ENCODE peak calls at places on chromosomes 5 and 9, in four cellular contexts. L is head of caudate nucleus, E is D341Med, J is endothelial cell. B is an unnamed sample.

GRCh38 chr9:89505795-89506385 is 8.0 kb upstream of the SEMA4D start:
- DNase-seq in E (no peak), L (no peak), J (no peak), B (no peak)

GRCh38 chr5:139678751-139679750 is 30.9 kb downstream of the CXXC5 start:
- DNase-seq in L (peak), J (no peak), E (no peak), B (no peak)

GRCh38 chr5:3325206-3325605 is 270.4 kb upstream of the IRX1 start:
- DNase-seq in J (no peak), L (no peak), E (peak), B (no peak)

GRCh38 chr5:158435161-158435616 is 576.2 kb upstream of the CLINT1 start:
- DNase-seq in J (no peak), L (no peak), E (no peak), B (no peak)

GRCh38 chr5:33075731-33076130 is 364.6 kb downstream of the NPR3 start:
- DNase-seq in L (no peak), J (no peak), E (no peak), B (no peak)

GRCh38 chr9:114448706-114449105 is 56.6 kb downstream of the WHRN start:
- DNase-seq in J (no peak), E (no peak), L (no peak), B (peak)

GRCh38 chr5:36482812-36483211 is 123.6 kb upstream of the SLC1A3 start:
- DNase-seq in E (no peak), J (no peak), L (no peak), B (no peak)

GRCh38 chr9:129111762-129112151 is 542 bp downstream of the PTPA start:
- DNase-seq in J (no peak), E (peak), L (peak), B (no peak)

GRCh38 chr9:109002141-109002540 is 11.2 kb downstream of the CTNNAL1 start:
- DNase-seq in L (no peak), J (no peak), E (peak), B (no peak)

GRCh38 chr9:137519553-137519952 is 30.6 kb downstream of the PNPLA7 start:
- DNase-seq in L (no peak), E (no peak), J (no peak), B (no peak)

GRCh38 chr9:136858452-136858843 is 6.3 kb downstream of the MAMDC4 start:
- DNase-seq in L (no peak), E (no peak), J (no peak), B (no peak)

GRCh38 chr9:95058795-95059386 is 258.6 kb downstream of the FANCC start:
- DNase-seq in L (no peak), E (no peak), J (no peak), B (no peak)

B was measured in MV-4-11.